ENCODE peak calls at places on chromosomes 2 and 18, in four cellular contexts. One of them, this sample, is unnamed. For H3K36me3, the result is how much of the 10 kb centered on the place peaks cover.

GRCh38 chr2:30871980-30872789 is 64.9 kb upstream of the CAPN13 start:
- DNase-seq in GM23338: peak
- DNase-seq in psoas muscle: no peak
- DNase-seq in adrenal gland: no peak
- DNase-seq in this sample: no peak

GRCh38 chr2:164458801-164459200 is 162.5 kb downstream of the GRB14 start:
- DNase-seq in GM23338: peak
- DNase-seq in psoas muscle: no peak
- DNase-seq in adrenal gland: no peak
- DNase-seq in this sample: no peak

GRCh38 chr18:44624052-44624451 is 56.6 kb upstream of the SETBP1 start:
- DNase-seq in GM23338: no peak
- DNase-seq in psoas muscle: no peak
- DNase-seq in adrenal gland: no peak
- DNase-seq in this sample: no peak

GRCh38 chr18:33264566-33264965 is 176.0 kb downstream of the CCDC178 start:
- DNase-seq in GM23338: no peak
- DNase-seq in psoas muscle: no peak
- DNase-seq in adrenal gland: no peak
- DNase-seq in this sample: no peak

GRCh38 chr18:7221424-7222155 is 9.3 kb upstream of the LRRC30 start:
- DNase-seq in GM23338: peak
- DNase-seq in psoas muscle: no peak
- DNase-seq in adrenal gland: peak
- DNase-seq in this sample: peak

GRCh38 chr2:47088371-47089082 is 66.6 kb downstream of the STPG4 start:
- DNase-seq in GM23338: peak
- DNase-seq in psoas muscle: no peak
- DNase-seq in adrenal gland: no peak
- DNase-seq in this sample: no peak

GRCh38 chr2:163281717-163282116 is 443.1 kb upstream of the KCNH7 start:
- DNase-seq in GM23338: no peak
- DNase-seq in psoas muscle: no peak
- DNase-seq in adrenal gland: no peak
- DNase-seq in this sample: no peak

GRCh38 chr2:46818141-46818552 is 97.5 kb downstream of the MCFD2 start:
- DNase-seq in GM23338: no peak
- DNase-seq in psoas muscle: peak
- DNase-seq in adrenal gland: peak
- DNase-seq in this sample: no peak

GRCh38 chr2:121251497-121251896 is 33.5 kb downstream of the TFCP2L1 start:
- DNase-seq in GM23338: no peak
- DNase-seq in psoas muscle: no peak
- DNase-seq in adrenal gland: no peak
- DNase-seq in this sample: no peak

GRCh38 chr2:121489284-121489683 is 41.4 kb upstream of the RNU4ATAC start:
- DNase-seq in GM23338: no peak
- DNase-seq in psoas muscle: no peak
- DNase-seq in adrenal gland: no peak
- DNase-seq in this sample: peak

DNA sequence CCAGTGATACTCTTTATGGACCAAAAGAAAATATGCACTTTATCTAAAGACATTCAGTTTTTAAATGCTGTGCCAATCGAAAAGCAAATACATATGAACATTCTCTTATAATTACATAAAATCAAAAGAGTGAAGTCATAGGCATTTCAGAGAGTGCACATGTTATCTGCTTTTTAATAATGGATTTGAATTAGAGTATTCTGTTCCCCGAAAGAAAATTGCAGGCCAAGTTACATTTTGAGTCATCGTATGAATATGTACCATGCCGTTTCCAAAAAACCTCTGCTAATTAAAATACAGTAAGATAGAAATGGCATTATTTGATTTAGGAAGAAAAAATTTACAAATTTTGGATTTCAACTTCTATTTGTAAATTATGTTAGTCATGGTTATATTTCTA is 565.7 kb downstream of the ZEB2 start:
- DNase-seq in GM23338: no peak
- DNase-seq in psoas muscle: no peak
- DNase-seq in adrenal gland: no peak
- DNase-seq in this sample: no peak
- H3K36me3 ChIP-seq in GM23338: under half
- H3K36me3 ChIP-seq in psoas muscle: under half
- H3K36me3 ChIP-seq in adrenal gland: under half
- H3K36me3 ChIP-seq in this sample: under half

DNA sequence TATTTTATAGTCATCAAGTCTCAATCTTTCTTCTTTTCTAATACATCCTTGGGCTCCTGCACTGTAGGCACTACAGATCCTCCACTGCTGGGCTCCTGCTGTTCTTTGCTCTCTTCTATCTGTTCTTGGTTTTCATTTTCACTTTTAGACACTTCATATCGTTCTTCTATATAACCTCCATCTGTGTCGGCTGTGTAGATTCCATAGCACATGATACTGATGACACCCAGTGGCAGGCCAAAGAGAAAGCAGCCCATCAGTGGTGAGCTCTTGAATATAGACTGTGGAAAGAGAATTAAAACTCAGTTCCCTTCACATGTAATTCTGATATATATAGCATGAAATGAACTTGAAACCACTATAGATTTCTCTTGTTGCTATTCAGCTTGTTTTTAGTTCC is 38.0 kb downstream of the TMX3 start:
- DNase-seq in GM23338: no peak
- DNase-seq in psoas muscle: no peak
- DNase-seq in adrenal gland: no peak
- DNase-seq in this sample: peak
- H3K36me3 ChIP-seq in GM23338: under half
- H3K36me3 ChIP-seq in psoas muscle: under half
- H3K36me3 ChIP-seq in adrenal gland: under half
- H3K36me3 ChIP-seq in this sample: under half

GRCh38 chr2:112755444-112755843 is 9.0 kb downstream of the CKAP2L start:
- DNase-seq in GM23338: no peak
- DNase-seq in psoas muscle: no peak
- DNase-seq in adrenal gland: no peak
- DNase-seq in this sample: no peak

GRCh38 chr2:112758701-112759100 is 5.7 kb downstream of the CKAP2L start:
- DNase-seq in GM23338: no peak
- DNase-seq in psoas muscle: no peak
- DNase-seq in adrenal gland: no peak
- DNase-seq in this sample: no peak

GRCh38 chr2:112754562-112754961 is 9.8 kb downstream of the CKAP2L start:
- DNase-seq in GM23338: no peak
- DNase-seq in psoas muscle: no peak
- DNase-seq in adrenal gland: no peak
- DNase-seq in this sample: no peak

GRCh38 chr2:112757265-112757664 is 7.1 kb downstream of the CKAP2L start:
- DNase-seq in GM23338: no peak
- DNase-seq in psoas muscle: no peak
- DNase-seq in adrenal gland: no peak
- DNase-seq in this sample: no peak

GRCh38 chr2:112756207-112756606 is 8.2 kb downstream of the CKAP2L start:
- DNase-seq in GM23338: no peak
- DNase-seq in psoas muscle: no peak
- DNase-seq in adrenal gland: no peak
- DNase-seq in this sample: no peak
- H3K36me3 ChIP-seq in GM23338: under half
- H3K36me3 ChIP-seq in psoas muscle: under half
- H3K36me3 ChIP-seq in adrenal gland: under half
- H3K36me3 ChIP-seq in this sample: half or more

GRCh38 chr18:48927286-48928080 is 23.3 kb downstream of the SMAD7 start:
- DNase-seq in GM23338: no peak
- DNase-seq in psoas muscle: no peak
- DNase-seq in adrenal gland: no peak
- DNase-seq in this sample: no peak
- H3K36me3 ChIP-seq in GM23338: under half
- H3K36me3 ChIP-seq in psoas muscle: under half
- H3K36me3 ChIP-seq in adrenal gland: under half
- H3K36me3 ChIP-seq in this sample: under half

DNA sequence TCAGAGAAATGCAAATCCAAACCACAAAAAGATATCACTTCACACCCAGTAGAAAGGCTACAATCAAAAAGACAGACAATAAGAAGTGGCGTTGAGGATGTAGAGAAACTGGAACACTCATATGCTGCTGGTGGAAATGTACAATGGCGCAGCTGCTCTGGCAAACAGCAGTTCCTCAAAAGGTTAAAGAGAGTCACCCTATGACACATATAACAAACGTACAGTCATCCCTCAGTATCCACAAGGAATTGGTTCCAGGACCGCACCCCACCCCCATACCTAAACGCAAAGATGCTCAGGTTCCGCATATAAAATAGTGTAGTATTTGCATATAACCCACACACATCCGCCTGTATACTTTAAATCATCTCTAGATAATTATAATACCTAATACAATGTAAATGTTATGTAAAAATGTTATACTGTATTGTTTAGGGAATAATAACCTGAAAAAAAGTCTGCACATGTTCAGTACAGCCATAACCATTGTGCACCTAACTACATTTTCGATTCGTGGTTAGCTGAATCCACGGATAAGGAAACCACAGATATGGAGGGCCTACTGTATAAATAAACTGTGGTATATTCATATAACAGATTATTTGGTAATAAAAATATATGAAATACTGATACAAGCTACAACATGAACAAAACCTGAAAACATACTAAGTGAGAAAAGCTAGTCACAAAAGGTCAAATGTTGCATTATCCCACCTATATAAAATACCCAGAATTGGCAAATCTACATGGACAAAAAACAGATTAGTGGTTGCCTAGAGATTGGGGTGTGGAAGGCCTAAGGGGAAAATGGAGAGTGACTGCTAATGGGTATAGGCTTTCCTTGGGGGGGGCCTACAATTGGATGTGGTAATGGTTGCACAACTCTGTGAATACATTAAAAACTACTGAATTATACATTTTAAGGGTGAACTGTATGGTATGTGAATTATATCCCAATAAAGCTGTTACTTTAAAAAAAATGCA is 37.5 kb downstream of the UXS1 start:
- DNase-seq in GM23338: no peak
- DNase-seq in psoas muscle: no peak
- DNase-seq in adrenal gland: no peak
- DNase-seq in this sample: no peak
- H3K36me3 ChIP-seq in GM23338: under half
- H3K36me3 ChIP-seq in psoas muscle: under half
- H3K36me3 ChIP-seq in adrenal gland: under half
- H3K36me3 ChIP-seq in this sample: half or more

GRCh38 chr2:26122633-26123032 is 50.3 kb upstream of the GAREM2 start:
- DNase-seq in GM23338: no peak
- DNase-seq in psoas muscle: no peak
- DNase-seq in adrenal gland: no peak
- DNase-seq in this sample: no peak
- H3K36me3 ChIP-seq in GM23338: under half
- H3K36me3 ChIP-seq in psoas muscle: under half
- H3K36me3 ChIP-seq in adrenal gland: under half
- H3K36me3 ChIP-seq in this sample: under half

This sample was measured in SJCRH30.